ENCODE peak calls at places on chromosomes 13 and 19, in four cellular contexts. J, S, C and K are unnamed samples.

GRCh38 chr13:40458283-40459031 is 208.0 kb downstream of the FOXO1 start:
- DNase-seq in J (peak; percentile 66), S (no peak), C (no peak), K (no peak)

GRCh38 chr13:36131215-36131930 is at the start of gene DCLK1:
- DNase-seq in C (peak; percentile 72), S (peak; percentile 76), J (no peak), K (no peak)

GRCh38 chr19:42093505-42093904 is 17.5 kb downstream of the ZNF574 start:
- DNase-seq in C (no peak), J (no peak), S (no peak), K (no peak)

GRCh38 chr13:36069881-36070366 is 61.3 kb downstream of the DCLK1 start:
- DNase-seq in J (no peak), S (no peak), C (no peak), K (no peak)

GRCh38 chr13:27965740-27966640 is 3.1 kb downstream of the CDX2 start:
- DNase-seq in J (no peak), C (no peak), S (peak; percentile 66), K (no peak)

GRCh38 chr19:42184401-42184861 is 33.0 kb downstream of the DEDD2 start:
- DNase-seq in J (peak; percentile 90), S (peak; percentile 63), C (peak; percentile 87), K (peak; percentile 75)

GRCh38 chr19:46841458-46842083 is 9.1 kb downstream of the AP2S1 start:
- DNase-seq in S (no peak), J (no peak), C (peak; percentile 86), K (no peak)

GRCh38 chr13:80048802-80049201 is 292.1 kb downstream of the SPRY2 start:
- DNase-seq in C (peak; percentile 96), S (peak; percentile 32), J (peak; percentile 57), K (peak; percentile 91)

GRCh38 chr19:55426042-55426441 is 17.1 kb downstream of the SHISA7 start:
- DNase-seq in S (no peak), J (no peak), C (no peak), K (no peak)

GRCh38 chr19:41327076-41327475 is 17.1 kb downstream of the CCDC97 start:
- DNase-seq in C (no peak), J (no peak), S (no peak), K (no peak)

GRCh38 chr13:51821666-51822065 is 17.7 kb upstream of the DHRS12 start:
- DNase-seq in J (peak; percentile 90), C (no peak), S (no peak), K (no peak)

GRCh38 chr13:39485314-39485700 is 117.7 kb downstream of the LHFPL6 start:
- DNase-seq in C (no peak), J (no peak), S (no peak), K (no peak)

GRCh38 chr19:55600336-55601028 is 394 bp downstream of the ZNF524 start:
- DNase-seq in S (peak; percentile 73), C (no peak), J (peak; percentile 96), K (peak; percentile 72)

GRCh38 chr13:34747507-34747906 is 194.6 kb upstream of the NBEA start:
- DNase-seq in C (no peak), J (no peak), S (no peak), K (no peak)

GRCh38 chr19:35143231-35143715 is at the start of gene FXYD7:
- DNase-seq in C (no peak), S (no peak), J (no peak), K (no peak)

GRCh38 chr13:110528911-110529310 is 32.6 kb downstream of the RAB20 start:
- DNase-seq in S (peak; percentile 76), C (no peak), J (no peak), K (no peak)

GRCh38 chr19:1038995-1039645 is 787 bp upstream of the ABCA7 start:
- DNase-seq in S (no peak), J (no peak), C (no peak), K (no peak)
- H3K4me1 ChIP-seq in S (peaks cover 17% of the 10 kb centered on the region), J (peaks cover 42% of the 10 kb centered on the region), C (peaks cover 11% of the 10 kb centered on the region), K (peaks cover 25% of the 10 kb centered on the region)

DNA sequence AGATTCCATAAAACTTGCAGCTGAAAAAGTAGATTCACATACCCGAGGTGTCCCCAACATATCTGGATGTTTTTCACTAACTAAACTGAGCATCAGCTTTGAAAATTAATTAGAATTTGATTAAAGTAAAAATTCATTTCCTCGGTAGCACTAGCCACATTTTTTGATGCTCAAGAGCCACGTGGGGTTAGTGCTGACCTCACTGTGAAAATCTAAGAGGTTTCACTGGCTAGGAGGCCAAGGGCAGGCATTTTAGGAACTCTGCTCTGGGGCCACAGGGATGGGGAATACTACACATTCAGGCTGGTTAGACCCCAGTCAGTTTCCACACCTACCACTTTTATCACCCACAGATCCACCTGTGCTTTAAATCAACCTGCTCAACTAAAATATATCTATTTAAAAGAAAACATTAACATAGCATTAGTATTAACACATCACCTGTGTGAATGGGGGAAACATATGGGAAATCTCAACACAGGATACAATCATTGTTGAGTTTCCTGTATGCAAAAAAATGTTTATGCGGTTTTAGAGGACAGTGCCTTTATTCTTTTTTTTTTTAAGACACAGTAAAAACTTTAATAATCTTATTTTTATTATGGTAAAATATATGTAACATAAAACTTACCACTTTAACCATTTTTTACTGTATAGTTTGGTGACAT is 45.5 kb downstream of the BRD4 start:
- DNase-seq in C (no peak), S (no peak), J (peak; percentile 65), K (peak; percentile 34)
- H3K4me1 ChIP-seq in C (peaks cover 43% of the 10 kb centered on the region), S (peaks cover 35% of the 10 kb centered on the region), J (peaks cover 98% of the 10 kb centered on the region), K (peaks cover 21% of the 10 kb centered on the region)

GRCh38 chr19:50344661-50345318 is 15.6 kb upstream of the KCNC3 start:
- DNase-seq in C (no peak), J (peak; percentile 95), S (no peak), K (no peak)
- H3K4me1 ChIP-seq in C (no peaks in the 10 kb centered on the region), J (peaks cover 92% of the 10 kb centered on the region), S (no peaks in the 10 kb centered on the region), K (peaks cover 10% of the 10 kb centered on the region)

GRCh38 chr19:48780684-48781391 is 25.5 kb downstream of the FGF21 start:
- DNase-seq in C (no peak), J (no peak), S (no peak), K (peak; percentile 43)

GRCh38 chr19:48777720-48778119 is 22.4 kb downstream of the FGF21 start:
- DNase-seq in C (no peak), S (no peak), J (no peak), K (no peak)

GRCh38 chr19:48784527-48784926 is 26.3 kb downstream of the BCAT2 start:
- DNase-seq in C (no peak), S (no peak), J (peak; percentile 62), K (peak; percentile 21)

GRCh38 chr19:48777139-48777538 is 21.8 kb downstream of the FGF21 start:
- DNase-seq in C (no peak), S (no peak), J (no peak), K (no peak)

DNA sequence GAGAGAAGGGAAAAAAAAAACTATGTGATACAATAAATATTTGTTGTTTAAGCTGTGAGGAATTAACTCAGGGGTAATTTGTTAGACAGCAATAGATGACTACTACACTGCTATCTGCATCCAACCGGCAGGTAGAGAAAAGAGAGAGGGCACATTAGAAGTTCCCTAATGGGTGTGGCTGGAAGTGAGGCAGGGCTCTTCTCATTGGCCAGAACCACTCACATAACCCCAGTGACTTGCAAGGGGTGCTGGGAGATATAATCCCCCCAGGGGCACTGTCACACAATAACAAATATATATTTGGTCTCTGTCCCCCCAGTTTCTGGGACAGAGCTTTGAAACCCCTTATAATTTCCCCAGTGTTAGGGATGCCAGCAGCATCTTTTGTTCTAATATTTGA is 24.3 kb downstream of the FGF21 start:
- DNase-seq in C (no peak), J (peak; percentile 78), S (no peak), K (no peak)
- H3K4me1 ChIP-seq in C (no peaks in the 10 kb centered on the region), J (peaks cover 4% of the 10 kb centered on the region), S (no peaks in the 10 kb centered on the region), K (peaks cover 9% of the 10 kb centered on the region)

DNA sequence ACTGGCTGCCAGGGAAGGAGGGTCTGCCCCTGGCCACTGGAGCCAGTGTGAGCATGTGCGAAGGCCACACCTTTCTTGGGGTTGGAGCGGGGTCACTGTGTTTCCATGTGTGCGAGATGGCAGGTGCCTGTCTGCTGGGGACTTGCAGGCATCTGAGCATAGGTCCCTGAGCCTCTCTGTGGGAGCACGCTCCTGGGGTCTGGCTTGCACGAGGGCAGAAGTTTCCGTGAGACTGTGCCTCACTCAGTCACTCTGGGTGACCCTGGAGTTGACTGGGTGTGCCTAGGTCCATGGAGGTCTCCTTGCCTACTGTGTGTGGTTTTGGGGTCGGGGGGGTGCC is 31.3 kb downstream of the PAK4 start:
- DNase-seq in J (no peak), C (no peak), S (no peak), K (no peak)
- H3K4me1 ChIP-seq in J (no peaks in the 10 kb centered on the region), C (peaks cover 6% of the 10 kb centered on the region), S (no peaks in the 10 kb centered on the region), K (peaks cover 9% of the 10 kb centered on the region)

GRCh38 chr19:44641460-44641859 is 2.2 kb upstream of the PVR start:
- DNase-seq in J (no peak), S (no peak), C (no peak), K (no peak)

GRCh38 chr19:44643605-44644390 is at the start of gene PVR:
- DNase-seq in C (peak; percentile 83), S (peak; percentile 77), J (no peak), K (peak; percentile 83)

GRCh38 chr19:44641866-44642265 is 1.8 kb upstream of the PVR start:
- DNase-seq in S (no peak), J (no peak), C (no peak), K (no peak)

GRCh38 chr19:44640518-44640917 is 3.2 kb upstream of the PVR start:
- DNase-seq in J (no peak), S (no peak), C (no peak), K (no peak)

GRCh38 chr19:44642375-44642774 is 1.3 kb upstream of the PVR start:
- DNase-seq in S (no peak), J (no peak), C (no peak), K (no peak)
- H3K4me1 ChIP-seq in S (no peaks in the 10 kb centered on the region), J (no peaks in the 10 kb centered on the region), C (peaks cover 4% of the 10 kb centered on the region), K (peaks cover 28% of the 10 kb centered on the region)

DNA sequence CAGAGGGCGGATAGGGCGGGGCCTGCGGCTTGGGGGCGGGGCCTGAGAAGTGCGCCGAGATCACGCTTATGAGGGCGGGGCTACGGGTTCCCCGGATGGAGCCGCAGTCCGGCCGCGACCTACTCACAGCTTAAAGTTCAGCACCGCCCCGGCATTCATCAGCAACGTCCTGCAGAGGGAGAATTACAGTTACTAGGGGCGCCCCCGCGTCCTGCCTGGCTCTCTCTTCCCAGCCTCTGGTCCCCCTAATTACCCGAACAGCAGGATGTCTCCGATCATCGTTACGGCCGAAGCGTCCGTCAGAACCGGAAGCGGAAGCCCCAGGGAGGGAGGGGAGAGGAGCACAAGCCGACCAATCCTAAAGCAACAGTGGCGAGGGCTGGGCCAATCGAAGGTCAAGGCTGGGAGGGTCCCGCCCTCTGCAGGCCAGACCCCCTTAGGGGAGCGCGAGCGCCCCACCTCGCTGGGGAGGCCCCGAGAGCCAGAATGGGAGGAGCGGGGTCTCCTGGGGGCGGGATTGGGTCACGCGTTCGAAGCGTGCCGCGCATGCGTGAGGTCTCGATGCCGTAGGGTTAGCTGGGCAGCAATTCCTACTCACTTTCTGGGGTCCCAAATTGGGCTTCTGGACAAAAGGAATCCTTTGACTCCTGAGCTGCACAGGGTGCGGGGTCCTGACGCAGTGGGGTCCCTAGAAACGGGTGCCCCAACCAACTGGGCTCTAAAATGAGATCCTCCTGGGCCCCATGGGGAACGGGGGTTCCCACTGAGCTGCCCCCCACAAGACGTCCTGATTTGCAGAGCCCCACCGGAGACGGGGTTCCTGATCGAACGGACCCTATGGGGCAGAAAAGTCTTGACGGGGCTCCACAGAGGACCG is at the start of gene SMIM7:
- DNase-seq in S (peak; percentile 98), C (peak; percentile 99), J (peak; percentile 100), K (peak; percentile 99)
- H3K4me1 ChIP-seq in S (peaks cover 9% of the 10 kb centered on the region), C (peaks cover 9% of the 10 kb centered on the region), J (peaks cover 39% of the 10 kb centered on the region), K (peaks cover 16% of the 10 kb centered on the region)